ENCODE peak calls at places on chromosomes 2 and 18, in ten cellular contexts. E, U, D, M, X, I, H, K, J and Y are unnamed samples.

GRCh38 chr2:36756438-36756837 is 59.9 kb downstream of the VIT start:
- DNase-seq in E (no peak), U (no peak), D (no peak), M (no peak), X (no peak), I (no peak), H (no peak), K (no peak), J (no peak), Y (no peak)

GRCh38 chr2:201904529-201905420 is 98.4 kb downstream of the CDK15 start:
- DNase-seq in E (no peak), U (no peak), D (no peak), M (no peak), X (no peak), I (no peak), H (no peak), K (no peak), J (no peak), Y (no peak)

GRCh38 chr2:217856159-217856558 is 146.6 kb downstream of the TNS1 start:
- DNase-seq in E (no peak), U (no peak), D (no peak), M (no peak), X (no peak), I (no peak), H (no peak), K (no peak), J (no peak), Y (no peak)

GRCh38 chr2:14330884-14331283 is 301.6 kb upstream of the LRATD1 start:
- DNase-seq in E (no peak), U (no peak), D (no peak), M (no peak), X (no peak), I (no peak), H (no peak), K (no peak), J (no peak), Y (no peak)

GRCh38 chr2:108212671-108213070 is 27.1 kb upstream of the SULT1C3 start:
- DNase-seq in E (no peak), U (no peak), D (no peak), M (no peak), X (no peak), I (no peak), H (no peak), K (no peak), J (no peak), Y (no peak)

GRCh38 chr2:181743723-181744031 is 63.4 kb upstream of the NEUROD1 start:
- DNase-seq in E (no peak), U (no peak), D (no peak), M (no peak), X (no peak), I (no peak), H (no peak), K (no peak), J (no peak), Y (no peak)

GRCh38 chr2:85243101-85244072 is 84.4 kb downstream of the TGOLN2 start:
- DNase-seq in E (no peak), U (no peak), D (no peak), M (no peak), X (no peak), I (no peak), H (no peak), K (peak), J (no peak), Y (no peak)

GRCh38 chr2:2890901-2891300 is 486.7 kb downstream of the EIPR1 start:
- DNase-seq in E (no peak), U (no peak), D (no peak), M (no peak), X (no peak), I (no peak), H (no peak), K (no peak), J (no peak), Y (no peak)

GRCh38 chr18:55546873-55547704 is 40.9 kb downstream of the TCF4 start:
- DNase-seq in E (peak), U (no peak), D (no peak), M (no peak), X (no peak), I (no peak), H (no peak), K (no peak), J (no peak), Y (peak)